ENCODE peak calls at places on chromosomes 11 and 22, in ten cellular contexts. I is PC-9, T is AG09309, N is suprapubic skin, P is progenitor cell of endocrine pancreas, F is endothelial cell, W is K562, U is heart right ventricle, J is fibroblast of the aortic adventitia, Z is colonic mucosa. H is an unnamed sample.

GRCh38 chr11:126592496-126593410 is 237.3 kb downstream of the ST3GAL4 start:
- DNase-seq in W (no peak), F (no peak), J (no peak), U (no peak), T (no peak), N (no peak), P (no peak), I (no peak), Z (no peak), H (no peak)

GRCh38 chr11:17405232-17406005 is 17.0 kb upstream of the KCNJ11 start:
- DNase-seq in J (peak), F (no peak), U (peak), W (peak), N (peak), T (no peak), P (no peak), I (no peak), Z (peak), H (no peak)

GRCh38 chr11:45927684-45928413 is 5.4 kb downstream of the LARGE2 start:
- DNase-seq in T (no peak), N (peak), P (no peak), I (no peak), W (no peak), F (no peak), Z (no peak), J (no peak), U (no peak), H (no peak)

GRCh38 chr22:20964799-20965103 is 2.3 kb upstream of the AIFM3 start:
- DNase-seq in I (no peak), J (no peak), Z (no peak), U (no peak), P (no peak), N (no peak), T (no peak), F (no peak), W (no peak), H (no peak)

GRCh38 chr11:57792060-57792541 is 30.5 kb downstream of the CTNND1 start:
- DNase-seq in I (no peak), Z (peak), F (no peak), W (no peak), N (no peak), U (peak), J (no peak), T (no peak), P (no peak), H (no peak)

GRCh38 chr11:67355023-67355793 is 1.9 kb upstream of the POLD4 start:
- DNase-seq in T (no peak), F (no peak), U (no peak), N (peak), I (peak), W (peak), J (no peak), Z (no peak), P (no peak), H (no peak)

GRCh38 chr22:48705159-48705916 is 1122.3 kb downstream of the BRD1 start:
- DNase-seq in J (no peak), Z (no peak), W (no peak), I (no peak), F (no peak), T (no peak), N (peak), P (no peak), U (no peak), H (no peak)

GRCh38 chr11:122666743-122667142 is 11.2 kb downstream of the UBASH3B start:
- DNase-seq in N (no peak), I (no peak), Z (no peak), P (no peak), U (no peak), J (no peak), F (no peak), W (no peak), T (no peak), H (no peak)

GRCh38 chr11:126147268-126148111 is 64.0 kb downstream of the RPUSD4 start:
- DNase-seq in F (no peak), U (no peak), W (no peak), T (no peak), I (no peak), P (no peak), Z (no peak), J (no peak), N (no peak), H (no peak)

GRCh38 chr22:37742374-37743092 is 45.7 kb downstream of the TRIOBP start:
- DNase-seq in T (peak), W (no peak), Z (no peak), P (no peak), N (no peak), J (peak), F (no peak), I (peak), U (no peak), H (no peak)

GRCh38 chr11:57438345-57439280 is 11.7 kb upstream of the SLC43A3 start:
- DNase-seq in N (no peak), I (no peak), F (no peak), T (no peak), J (no peak), U (no peak), P (no peak), W (no peak), Z (no peak), H (no peak)

GRCh38 chr11:11810764-11811726 is 30.7 kb upstream of the USP47 start:
- DNase-seq in J (no peak), P (no peak), N (no peak), Z (no peak), W (peak), U (no peak), T (no peak), I (no peak), F (no peak), H (no peak)

GRCh38 chr22:35752833-35753189 is 35.1 kb downstream of the APOL5 start:
- DNase-seq in F (no peak), I (no peak), U (no peak), P (no peak), J (no peak), N (no peak), T (no peak), Z (no peak), W (no peak), H (no peak)

GRCh38 chr11:57638811-57639320 is 10.8 kb downstream of the YPEL4 start:
- DNase-seq in P (no peak), J (peak), F (no peak), I (no peak), N (no peak), T (no peak), Z (no peak), W (no peak), U (no peak), H (no peak)

GRCh38 chr11:42273977-42274376 is 814.5 kb upstream of the LRRC4C start:
- DNase-seq in T (no peak), N (no peak), J (no peak), W (no peak), U (no peak), F (no peak), I (no peak), Z (no peak), P (no peak), H (no peak)

GRCh38 chr11:118095967-118096367 is 9.2 kb upstream of the SMIM35 start:
- DNase-seq in T (no peak), F (no peak), W (no peak), N (no peak), U (no peak), P (no peak), Z (no peak), I (no peak), J (no peak), H (no peak)

GRCh38 chr11:19931141-19931767 is 218.6 kb downstream of the NAV2 start:
- DNase-seq in F (no peak), J (peak), I (no peak), U (no peak), P (no peak), T (no peak), N (no peak), W (no peak), Z (no peak), H (no peak)

GRCh38 chr11:28793282-28793738 is 685.1 kb downstream of the METTL15 start:
- DNase-seq in Z (no peak), I (no peak), U (no peak), F (no peak), W (no peak), P (no peak), T (no peak), J (no peak), N (no peak), H (no peak)

GRCh38 chr11:35063453-35063852 is 75.5 kb upstream of the CD44 start:
- DNase-seq in F (no peak), I (no peak), N (no peak), T (no peak), Z (no peak), U (no peak), W (no peak), P (no peak), J (no peak), H (no peak)

GRCh38 chr22:38700271-38700788 is 413 bp downstream of the JOSD1 start:
- DNase-seq in F (peak), Z (peak), W (peak), T (no peak), I (peak), N (peak), U (peak), P (no peak), J (peak), H (no peak)

GRCh38 chr22:46407748-46408147 is 72.2 kb downstream of the TRMU start:
- DNase-seq in F (no peak), P (no peak), N (no peak), U (no peak), T (no peak), I (no peak), Z (no peak), W (no peak), J (no peak), H (no peak)

GRCh38 chr22:40182231-40182835 is 4.6 kb downstream of the TNRC6B start:
- DNase-seq in Z (no peak), J (peak), F (no peak), W (no peak), T (no peak), P (no peak), U (no peak), I (no peak), N (no peak), H (peak)

GRCh38 chr11:90229791-90230190 is 6.9 kb upstream of the CHORDC1 start:
- DNase-seq in W (no peak), U (no peak), N (no peak), T (no peak), J (no peak), Z (no peak), I (no peak), F (no peak), P (no peak), H (no peak)

GRCh38 chr11:45543808-45544422 is 121.5 kb downstream of the CHST1 start:
- DNase-seq in P (peak), I (no peak), Z (no peak), T (no peak), J (peak), W (peak), U (no peak), F (peak), N (no peak), H (no peak)

GRCh38 chr22:21012446-21013407 is 2.2 kb upstream of the P2RX6 start:
- DNase-seq in P (no peak), N (no peak), J (no peak), Z (no peak), T (no peak), I (no peak), F (no peak), W (no peak), U (no peak), H (no peak)

GRCh38 chr11:117189941-117190544 is 9.1 kb upstream of the TAGLN start:
- DNase-seq in U (no peak), J (no peak), I (no peak), F (no peak), W (no peak), Z (no peak), P (no peak), N (peak), T (no peak), H (no peak)

GRCh38 chr22:44192098-44192810 is 11.5 kb downstream of the PARVG start:
- DNase-seq in N (no peak), W (peak), P (no peak), U (no peak), T (no peak), Z (no peak), F (no peak), J (no peak), I (peak), H (no peak)

GRCh38 chr11:40125054-40125453 is 1334.4 kb downstream of the LRRC4C start:
- DNase-seq in U (no peak), T (no peak), Z (no peak), P (no peak), J (no peak), F (no peak), W (no peak), I (no peak), N (no peak), H (no peak)

GRCh38 chr22:39920134-39920743 is 19.4 kb downstream of the GRAP2 start:
- DNase-seq in I (no peak), U (no peak), T (no peak), Z (no peak), N (no peak), W (peak), J (no peak), P (no peak), F (no peak), H (no peak)

GRCh38 chr11:8719260-8720190 is 36.9 kb downstream of the RPL27A start:
- DNase-seq in I (peak), W (no peak), P (no peak), T (peak), F (no peak), Z (no peak), U (peak), N (no peak), J (peak), H (no peak)

GRCh38 chr11:67463680-67464410 is 5.2 kb downstream of the TMEM134 start:
- DNase-seq in P (no peak), W (peak), T (no peak), F (no peak), N (peak), I (peak), J (no peak), Z (peak), U (peak), H (no peak)

GRCh38 chr11:67321313-67321871 is 18.1 kb downstream of the SSH3 start:
- DNase-seq in T (no peak), F (no peak), Z (no peak), P (no peak), I (no peak), J (no peak), U (no peak), N (no peak), W (peak), H (no peak)

GRCh38 chr11:99952816-99953215 is 734.3 kb upstream of the ARHGAP42 start:
- DNase-seq in P (no peak), U (no peak), I (no peak), Z (no peak), T (no peak), F (no peak), W (no peak), N (no peak), J (no peak), H (no peak)

DNA sequence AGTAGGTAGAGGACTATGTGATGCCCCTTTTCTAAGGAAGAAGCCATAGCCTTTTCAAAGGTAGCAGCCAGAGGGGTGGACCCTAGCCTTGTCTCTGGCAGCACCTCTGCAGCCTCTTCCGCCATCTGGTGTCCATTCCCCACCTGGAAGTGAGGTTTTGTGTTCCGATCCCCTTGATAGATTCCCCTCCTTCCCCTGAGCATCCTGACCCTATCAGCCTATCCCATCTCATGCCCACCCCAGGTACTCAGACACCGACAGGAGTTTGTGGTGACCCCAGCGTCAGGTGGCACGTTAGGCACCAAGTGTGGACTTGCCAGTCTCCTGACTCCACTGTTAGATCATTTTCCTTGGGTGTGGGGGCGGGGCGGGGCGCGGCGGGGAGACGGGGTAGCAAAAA is 398 bp upstream of the FAM89B start:
- DNase-seq in U (no peak), F (no peak), I (peak), N (no peak), T (no peak), W (peak), P (no peak), J (peak), Z (no peak), H (no peak)
- TF ChIP-seq CTCF in U (peak), F (no peak), I (peak), N (no peak), T (peak), W (peak), P (peak), J (peak), Z (no peak), H (peak)

DNA sequence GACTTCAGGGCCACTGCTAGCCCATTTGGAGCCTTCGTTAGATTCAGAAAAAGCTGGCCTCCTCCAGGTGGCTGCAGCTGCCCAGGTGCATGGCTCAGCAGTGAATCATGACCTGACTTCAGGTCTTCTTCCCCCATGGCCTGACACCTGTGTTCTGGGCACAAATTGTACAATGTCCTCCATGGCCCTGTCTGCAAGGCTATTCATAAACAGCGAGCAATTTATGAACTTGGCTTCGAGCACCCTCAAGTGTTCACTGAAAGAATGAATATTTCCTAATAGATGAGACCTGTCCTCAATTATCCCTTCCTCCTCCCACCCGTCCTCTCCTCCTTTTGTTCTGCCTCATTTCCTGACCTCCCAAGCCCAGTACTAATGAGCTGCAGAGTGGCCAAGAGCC is 12.2 kb upstream of the VPS37C start:
- DNase-seq in W (peak), P (no peak), J (peak), U (no peak), Z (no peak), F (no peak), N (no peak), T (no peak), I (peak), H (no peak)
- TF ChIP-seq CTCF in W (peak), P (no peak), J (peak), U (peak), Z (no peak), F (no peak), N (no peak), T (peak), I (peak), H (peak)

DNA sequence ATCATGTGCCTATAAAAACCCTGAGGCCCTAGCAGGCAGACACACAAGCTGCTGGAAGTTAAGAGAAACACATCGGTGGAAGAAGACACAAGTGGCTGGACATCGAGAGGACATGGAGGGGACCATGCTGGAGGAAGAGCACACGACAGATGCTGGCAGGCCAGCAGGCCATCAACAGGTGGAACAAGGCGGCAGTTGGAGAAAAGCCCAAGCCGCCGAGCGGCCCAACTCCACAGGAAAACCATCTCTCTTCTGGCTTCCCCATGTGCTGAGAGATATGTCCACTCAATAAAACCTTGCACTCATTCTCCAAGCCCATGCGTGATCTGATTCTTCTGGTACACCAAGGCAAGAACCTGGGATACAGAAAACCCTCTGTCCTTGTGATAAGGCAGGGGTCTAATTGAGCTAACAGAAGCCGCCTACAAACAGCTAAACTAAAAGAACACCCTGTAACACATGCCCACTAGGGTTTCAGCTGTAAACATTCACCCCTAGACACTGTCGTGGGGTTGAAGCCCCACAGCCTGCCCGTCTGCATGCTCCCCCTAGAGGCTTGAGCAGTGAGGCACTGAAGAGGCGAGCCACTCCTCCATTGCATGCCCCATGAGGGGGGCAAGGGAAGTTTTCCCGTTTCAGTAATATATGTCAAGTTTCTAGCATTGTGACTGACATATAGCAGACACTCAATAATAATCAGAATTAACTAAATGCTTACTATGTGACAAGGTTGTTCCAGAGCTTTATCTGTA is 39.0 kb upstream of the MMP20 start:
- DNase-seq in T (no peak), F (peak), I (no peak), J (no peak), U (no peak), P (no peak), N (no peak), Z (no peak), W (peak), H (no peak)
- TF ChIP-seq CTCF in T (peak), F (peak), I (peak), J (peak), U (no peak), P (peak), N (no peak), Z (no peak), W (peak), H (no peak)

GRCh38 chr11:1650034-1650917 is 20.7 kb downstream of the KRTAP5-5 start:
- DNase-seq in N (no peak), Z (no peak), J (no peak), I (no peak), W (no peak), F (no peak), P (no peak), U (no peak), T (no peak), H (no peak)
- TF ChIP-seq CTCF in N (no peak), Z (no peak), J (no peak), I (no peak), W (no peak), F (no peak), P (no peak), U (no peak), T (no peak), H (no peak)

GRCh38 chr22:42247596-42247995 is 22.9 kb downstream of the TCF20 start:
- DNase-seq in U (no peak), P (no peak), I (no peak), J (no peak), F (no peak), T (no peak), N (no peak), Z (no peak), W (no peak), H (no peak)

GRCh38 chr22:42249831-42250230 is 20.6 kb downstream of the TCF20 start:
- DNase-seq in F (no peak), N (no peak), J (no peak), T (no peak), I (no peak), P (no peak), W (no peak), U (no peak), Z (no peak), H (no peak)
- TF ChIP-seq CTCF in F (no peak), N (no peak), J (no peak), T (no peak), I (no peak), P (no peak), W (no peak), U (no peak), Z (no peak), H (no peak)

GRCh38 chr22:32806296-32806695 is 4.8 kb downstream of the TIMP3 start:
- DNase-seq in U (no peak), P (no peak), J (no peak), T (no peak), I (no peak), Z (no peak), W (no peak), F (no peak), N (no peak), H (no peak)
- TF ChIP-seq CTCF in U (no peak), P (no peak), J (no peak), T (no peak), I (no peak), Z (no peak), W (no peak), F (no peak), N (no peak), H (no peak)

H was measured in osteocyte.